ENCODE peak calls at places on chromosomes 1 and 21, in eight cellular contexts. Q is B cell, G is GM13976, S is neural crest cell, Z is LNCaP clone FGC, L is IMR-90, F is MM.1S, A is uterus. J is an unnamed sample.

GRCh38 chr1:87144546-87144945 is 184.1 kb upstream of the LMO4 start:
- DNase-seq in F (no peak), L (no peak), Q (no peak), S (no peak), Z (no peak), G (no peak), A (no peak), J (no peak)

GRCh38 chr1:167297222-167298214 is 76.8 kb downstream of the POU2F1 start:
- DNase-seq in S (no peak), A (no peak), L (peak; percentile 3), G (no peak), Q (no peak), F (no peak), Z (no peak), J (no peak)

GRCh38 chr1:157521056-157521455 is 31.3 kb downstream of the FCRL5 start:
- DNase-seq in G (no peak), F (no peak), S (no peak), L (no peak), A (no peak), Q (no peak), Z (no peak), J (no peak)

GRCh38 chr1:241738284-241738683 is 86.2 kb downstream of the WDR64 start:
- DNase-seq in L (no peak), A (no peak), S (no peak), Q (no peak), F (no peak), Z (no peak), G (no peak), J (no peak)

GRCh38 chr1:95659166-95659565 is 425.2 kb downstream of the RWDD3 start:
- DNase-seq in Q (no peak), S (no peak), Z (no peak), L (no peak), A (no peak), G (no peak), F (no peak), J (no peak)

GRCh38 chr1:203990118-203990517 is 82.8 kb upstream of the SOX13 start:
- DNase-seq in Q (no peak), Z (no peak), A (no peak), S (no peak), G (no peak), L (no peak), F (peak; percentile 14), J (no peak)

GRCh38 chr1:239718571-239718970 is 332.2 kb downstream of the CHRM3 start:
- DNase-seq in Z (no peak), L (no peak), Q (no peak), A (no peak), G (no peak), F (no peak), S (no peak), J (no peak)

GRCh38 chr1:40739455-40740008 is 44.1 kb upstream of the KCNQ4 start:
- DNase-seq in F (no peak), S (no peak), Z (no peak), G (no peak), Q (no peak), L (peak; percentile 21), A (no peak), J (no peak)

GRCh38 chr21:19853709-19854575 is 1144.3 kb upstream of the NCAM2 start:
- DNase-seq in L (no peak), F (peak; percentile 15), A (no peak), G (no peak), Q (no peak), S (no peak), Z (no peak), J (no peak)

GRCh38 chr1:121452484-121452883 is 267.7 kb downstream of the SRGAP2C start:
- DNase-seq in F (no peak), Q (no peak), A (no peak), G (no peak), S (no peak), L (no peak), Z (no peak), J (no peak)

GRCh38 chr1:21292991-21293536 is 2.8 kb upstream of the ECE1 start:
- DNase-seq in A (no peak), F (peak; percentile 87), Z (no peak), S (no peak), G (peak; percentile 63), Q (peak; percentile 88), L (no peak), J (no peak)

GRCh38 chr21:23026878-23027277 is 2028.7 kb downstream of the NCAM2 start:
- DNase-seq in S (no peak), A (no peak), Z (no peak), F (no peak), Q (no peak), G (no peak), L (no peak), J (no peak)

GRCh38 chr1:7587726-7588456 is 183.2 kb upstream of the VAMP3 start:
- DNase-seq in S (no peak), Q (no peak), F (no peak), G (no peak), L (no peak), A (no peak), Z (no peak), J (no peak)

GRCh38 chr1:35619237-35620121 is 21.8 kb downstream of the PSMB2 start:
- DNase-seq in A (no peak), G (no peak), S (no peak), F (no peak), Z (no peak), L (no peak), Q (no peak), J (no peak)

GRCh38 chr1:233326995-233327937 is at the start of gene MAP3K21:
- DNase-seq in F (peak; percentile 98), Q (peak; percentile 98), G (peak; percentile 83), Z (peak; percentile 85), A (peak; percentile 61), S (no peak), L (no peak), J (peak; percentile 23)

GRCh38 chr1:170531758-170532657 is at the start of gene GORAB:
- DNase-seq in F (peak; percentile 95), Z (peak; percentile 79), S (peak; percentile 82), A (peak; percentile 90), G (peak; percentile 88), Q (peak; percentile 87), L (peak; percentile 97), J (peak; percentile 83)

DNA sequence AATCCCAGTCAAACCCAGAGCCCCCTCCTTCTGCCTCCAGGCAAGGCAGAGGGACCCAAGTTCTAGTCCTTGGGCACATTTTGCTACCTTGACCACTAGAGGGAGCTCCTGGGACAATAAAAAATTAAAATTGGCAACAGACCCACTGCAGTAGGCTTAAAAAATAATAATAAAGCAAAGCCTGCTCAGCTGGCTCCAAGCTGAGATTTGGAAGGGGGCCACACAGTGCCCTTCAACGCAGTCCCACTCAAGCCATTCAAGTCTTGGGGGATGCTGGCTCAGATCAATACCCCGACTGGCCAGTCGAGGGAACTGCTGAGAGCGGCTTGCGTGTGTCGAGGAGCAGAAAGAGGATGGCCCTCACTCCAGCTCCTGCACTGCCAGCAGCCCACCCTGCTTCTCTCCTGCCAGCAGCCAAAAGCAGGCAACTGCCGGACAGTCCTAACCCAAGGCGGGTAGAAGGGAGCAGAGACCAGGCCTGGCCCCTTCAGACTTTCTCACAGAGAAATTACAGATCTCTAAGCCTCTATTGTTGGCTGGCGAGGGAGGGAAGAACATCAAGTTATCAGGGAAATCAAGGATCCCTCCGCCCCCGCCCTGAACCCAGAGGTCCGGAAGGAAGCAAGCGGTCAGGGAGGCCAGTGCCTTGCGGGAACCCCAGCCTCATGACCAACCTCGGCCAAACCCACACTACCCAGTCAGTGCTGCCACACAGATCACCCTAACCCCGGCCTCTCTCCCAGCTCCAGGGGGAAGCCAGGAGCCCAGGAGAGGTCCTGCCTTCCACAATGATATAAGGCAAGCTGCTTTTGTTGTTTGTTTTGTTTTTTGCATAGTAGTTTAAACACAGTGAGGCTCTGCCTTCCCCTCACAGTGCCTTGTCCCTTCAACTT is 4.9 kb upstream of the ALDH4A1 start:
- DNase-seq in Z (no peak), Q (peak; percentile 78), F (peak; percentile 60), A (peak; percentile 70), S (peak; percentile 58), L (peak; percentile 64), G (peak; percentile 76), J (peak; percentile 47)
- TF ChIP-seq CTCF in Z (peak; percentile 45), Q (peak; percentile 96), F (peak; percentile 85), A (peak; percentile 85), S (peak; percentile 98), L (peak; percentile 78), G (peak; percentile 66), J (peak; percentile 93)

GRCh38 chr1:229254910-229255541 is 15.9 kb upstream of the RAB4A start:
- DNase-seq in G (no peak), Q (no peak), A (no peak), Z (no peak), L (no peak), F (peak; percentile 50), S (no peak), J (no peak)
- TF ChIP-seq CTCF in G (peak; percentile 36), Q (no peak), A (peak; percentile 38), Z (peak; percentile 63), L (peak; percentile 42), F (peak; percentile 51), S (peak; percentile 58), J (no peak)

GRCh38 chr1:92329356-92330129 is 30.7 kb downstream of the RPAP2 start:
- DNase-seq in S (no peak), L (peak; percentile 67), F (no peak), Q (no peak), Z (no peak), A (no peak), G (no peak), J (no peak)
- TF ChIP-seq CTCF in S (no peak), L (no peak), F (no peak), Q (no peak), Z (no peak), A (no peak), G (no peak), J (no peak)

GRCh38 chr1:234734864-234735263 is 124.9 kb upstream of the IRF2BP2 start:
- DNase-seq in A (no peak), S (no peak), Z (no peak), Q (no peak), F (no peak), G (no peak), L (no peak), J (no peak)
- TF ChIP-seq CTCF in A (no peak), S (no peak), Z (no peak), Q (no peak), F (no peak), G (no peak), L (no peak), J (no peak)

J was measured in natural killer cell.